ENCODE peak calls at places on chromosomes 2 and 18, in five cellular contexts. B is cardiac muscle cell, L is esophagus muscularis mucosa, U is psoas muscle, M is tibial artery. I is an unnamed sample.

GRCh38 chr2:238240761-238241711 is 1.2 kb upstream of the HES6 start:
- DNase-seq in B (peak), L (no peak), U (peak), M (no peak), I (peak)

GRCh38 chr2:192377174-192377573 is 182.4 kb upstream of the TMEFF2 start:
- DNase-seq in B (no peak), L (no peak), U (no peak), M (no peak), I (no peak)

GRCh38 chr2:28958689-28959088 is 22.4 kb upstream of the TOGARAM2 start:
- DNase-seq in B (peak), L (no peak), U (peak), M (no peak), I (no peak)

GRCh38 chr18:53191634-53192033 is 851.6 kb downstream of the DCC start:
- DNase-seq in B (no peak), L (no peak), U (no peak), M (no peak), I (no peak)

GRCh38 chr2:109031481-109032228 is 42.6 kb upstream of the EDAR start:
- DNase-seq in B (peak), L (no peak), U (peak), M (no peak), I (no peak)

GRCh38 chr2:30584116-30584515 is 137.1 kb downstream of the LCLAT1 start:
- DNase-seq in B (no peak), L (no peak), U (no peak), M (no peak), I (no peak)

GRCh38 chr2:38076710-38077430 is 919 bp upstream of the CYP1B1 start:
- DNase-seq in B (peak), L (no peak), U (peak), M (peak), I (peak)

GRCh38 chr2:4190548-4190947 is 487.2 kb downstream of the DCDC2C start:
- DNase-seq in B (no peak), L (no peak), U (no peak), M (no peak), I (no peak)

GRCh38 chr2:216660496-216660895 is 27.3 kb downstream of the IGFBP2 start:
- DNase-seq in B (no peak), L (no peak), U (no peak), M (no peak), I (no peak)

GRCh38 chr18:60232541-60232940 is 140.0 kb downstream of the MC4R start:
- DNase-seq in B (no peak), L (no peak), U (no peak), M (no peak), I (no peak)

GRCh38 chr2:203875471-203875870 is 7.9 kb downstream of the CTLA4 start:
- DNase-seq in B (no peak), L (peak), U (no peak), M (no peak), I (no peak)

GRCh38 chr2:33214436-33214835 is 262.0 kb upstream of the RASGRP3 start:
- DNase-seq in B (no peak), L (no peak), U (no peak), M (no peak), I (no peak)

GRCh38 chr2:241944821-241945220 is 75.3 kb downstream of the RTP5 start:
- DNase-seq in B (no peak), L (no peak), U (no peak), M (no peak), I (no peak)

GRCh38 chr2:219398721-219399333 is 11.1 kb upstream of the DNPEP start:
- DNase-seq in B (no peak), L (no peak), U (peak), M (no peak), I (no peak)

GRCh38 chr2:200136655-200137054 is 169.8 kb upstream of the SPATS2L start:
- DNase-seq in B (no peak), L (no peak), U (no peak), M (no peak), I (no peak)

GRCh38 chr2:164066095-164066494 is 330.3 kb upstream of the FIGN start:
- DNase-seq in B (no peak), L (no peak), U (no peak), M (no peak), I (no peak)

GRCh38 chr2:152720794-152721193 is 2.4 kb downstream of the ARL6IP6 start:
- DNase-seq in B (no peak), L (no peak), U (no peak), M (no peak), I (no peak)

GRCh38 chr2:216601632-216602409 is 31.4 kb upstream of the IGFBP2 start:
- DNase-seq in B (no peak), L (no peak), U (no peak), M (no peak), I (no peak)

GRCh38 chr18:21933931-21934765 is 193.6 kb downstream of the MIB1 start:
- DNase-seq in B (no peak), L (no peak), U (no peak), M (no peak), I (no peak)

GRCh38 chr2:31260870-31261269 is 26.9 kb downstream of the EHD3 start:
- DNase-seq in B (no peak), L (no peak), U (no peak), M (no peak), I (no peak)

GRCh38 chr18:6885992-6886823 is 156.7 kb downstream of the ARHGAP28 start:
- DNase-seq in B (peak), L (no peak), U (no peak), M (no peak), I (no peak)

GRCh38 chr2:75064691-75065396 is 106.4 kb downstream of the POLE4 start:
- DNase-seq in B (peak), L (no peak), U (peak), M (no peak), I (no peak)

GRCh38 chr2:237731663-237732062 is 66.9 kb upstream of the RBM44 start:
- DNase-seq in B (no peak), L (no peak), U (peak), M (no peak), I (no peak)

GRCh38 chr2:105526000-105526925 is 127.4 kb upstream of the FHL2 start:
- DNase-seq in B (no peak), L (peak), U (no peak), M (no peak), I (no peak)

GRCh38 chr2:229205704-229206103 is 65.4 kb downstream of the PID1 start:
- DNase-seq in B (no peak), L (no peak), U (no peak), M (no peak), I (no peak)

GRCh38 chr2:174158003-174158402 is 90.3 kb downstream of the OLA1 start:
- DNase-seq in B (peak), L (no peak), U (no peak), M (no peak), I (no peak)

GRCh38 chr2:49225126-49225525 is 70.8 kb upstream of the FSHR start:
- DNase-seq in B (no peak), L (no peak), U (no peak), M (no peak), I (no peak)

GRCh38 chr2:3604207-3604877 is 9.4 kb downstream of the COLEC11 start:
- DNase-seq in B (peak), L (peak), U (no peak), M (no peak), I (peak)

GRCh38 chr2:50178050-50178449 is 853.9 kb downstream of the NRXN1 start:
- DNase-seq in B (no peak), L (no peak), U (no peak), M (no peak), I (no peak)

DNA sequence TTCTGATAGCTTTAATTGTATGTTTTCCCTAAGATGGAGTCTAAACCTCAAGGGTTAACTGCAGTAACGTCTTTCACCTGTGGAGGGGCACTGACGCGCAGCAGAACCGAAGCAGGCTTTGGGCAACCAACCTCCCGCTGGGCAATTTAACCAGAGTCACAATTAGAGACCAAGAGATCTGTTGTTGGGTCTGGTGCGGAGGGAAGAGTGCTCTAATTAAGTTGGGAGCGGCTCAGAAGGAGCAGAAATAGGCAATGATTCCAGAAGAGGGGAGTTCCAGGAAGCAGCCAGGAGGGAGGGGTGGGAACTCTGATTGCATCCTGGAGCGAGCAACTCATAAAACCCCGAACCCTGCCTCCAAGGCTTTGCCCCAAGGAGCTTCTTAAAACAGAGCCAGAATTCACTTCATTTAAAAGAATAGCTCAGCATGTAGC is 245.8 kb downstream of the PAX3 start:
- DNase-seq in B (peak), L (no peak), U (no peak), M (no peak), I (no peak)
- TF ChIP-seq CTCF in B (peak), L (no peak), U (peak), M (no peak), I (peak)

DNA sequence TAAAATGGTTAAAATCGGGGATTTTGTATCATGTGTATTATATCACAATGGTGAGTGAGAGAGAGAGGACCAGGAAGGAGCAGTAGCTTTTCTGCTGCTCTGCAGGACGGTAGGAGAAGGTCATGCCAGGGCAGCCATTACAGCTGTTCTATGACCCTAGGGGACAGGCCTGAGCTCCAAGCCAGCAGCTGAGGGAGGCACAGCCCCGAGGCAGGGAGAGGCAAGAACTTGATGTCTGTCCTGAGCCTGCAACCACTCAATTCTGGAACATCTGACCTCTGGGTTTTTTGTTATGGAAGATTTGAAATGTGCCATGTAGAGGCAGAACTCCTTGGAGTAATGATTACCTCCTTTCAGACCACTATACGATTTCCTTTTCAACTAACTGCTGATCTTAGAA is 135.8 kb upstream of the SH3BP4 start:
- DNase-seq in B (no peak), L (no peak), U (peak), M (no peak), I (no peak)
- TF ChIP-seq CTCF in B (no peak), L (no peak), U (no peak), M (no peak), I (no peak)

GRCh38 chr18:9946831-9947230 is 33.0 kb downstream of the VAPA start:
- DNase-seq in B (no peak), L (no peak), U (no peak), M (no peak), I (no peak)

GRCh38 chr18:9941108-9941507 is 27.3 kb downstream of the VAPA start:
- DNase-seq in B (no peak), L (no peak), U (no peak), M (no peak), I (no peak)

GRCh38 chr18:9943311-9943710 is 29.5 kb downstream of the VAPA start:
- DNase-seq in B (no peak), L (no peak), U (no peak), M (no peak), I (no peak)

GRCh38 chr18:9944805-9945204 is 31.0 kb downstream of the VAPA start:
- DNase-seq in B (no peak), L (no peak), U (no peak), M (no peak), I (no peak)

DNA sequence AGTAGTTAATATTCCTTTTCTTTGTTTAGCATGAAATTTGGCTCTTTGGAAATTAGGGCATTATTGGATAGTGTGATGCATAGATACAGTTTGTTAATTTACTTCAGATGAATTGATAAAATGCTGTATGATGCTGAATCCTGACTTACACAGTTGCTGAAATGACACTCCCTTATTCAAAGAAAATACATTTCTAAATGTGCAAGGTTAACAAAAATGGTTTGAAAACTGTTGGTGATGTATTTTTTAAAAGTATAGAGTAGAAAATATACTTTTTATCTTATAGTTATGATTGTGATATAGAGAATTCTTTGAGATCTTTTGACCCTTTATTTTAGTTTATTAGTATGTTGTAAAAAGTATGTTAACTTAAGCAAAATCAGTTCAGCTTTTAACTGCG is 27.8 kb downstream of the VAPA start:
- DNase-seq in B (no peak), L (no peak), U (no peak), M (no peak), I (no peak)
- TF ChIP-seq CTCF in B (no peak), L (no peak), U (no peak), M (no peak), I (no peak)

GRCh38 chr2:233867993-233868532 is at the start of gene MSL3B:
- DNase-seq in B (peak), L (no peak), U (no peak), M (no peak), I (no peak)

GRCh38 chr2:233871432-233871831 is 3.2 kb upstream of the MSL3B start:
- DNase-seq in B (no peak), L (no peak), U (no peak), M (no peak), I (no peak)

GRCh38 chr2:233862261-233862768 is 5.9 kb downstream of the MSL3B start:
- DNase-seq in B (no peak), L (peak), U (no peak), M (no peak), I (no peak)

GRCh38 chr2:233866479-233866878 is 1.7 kb downstream of the MSL3B start:
- DNase-seq in B (no peak), L (peak), U (no peak), M (no peak), I (no peak)

GRCh38 chr2:233865838-233866237 is 2.3 kb downstream of the MSL3B start:
- DNase-seq in B (no peak), L (no peak), U (no peak), M (no peak), I (no peak)
- TF ChIP-seq CTCF in B (peak), L (no peak), U (no peak), M (no peak), I (peak)

DNA sequence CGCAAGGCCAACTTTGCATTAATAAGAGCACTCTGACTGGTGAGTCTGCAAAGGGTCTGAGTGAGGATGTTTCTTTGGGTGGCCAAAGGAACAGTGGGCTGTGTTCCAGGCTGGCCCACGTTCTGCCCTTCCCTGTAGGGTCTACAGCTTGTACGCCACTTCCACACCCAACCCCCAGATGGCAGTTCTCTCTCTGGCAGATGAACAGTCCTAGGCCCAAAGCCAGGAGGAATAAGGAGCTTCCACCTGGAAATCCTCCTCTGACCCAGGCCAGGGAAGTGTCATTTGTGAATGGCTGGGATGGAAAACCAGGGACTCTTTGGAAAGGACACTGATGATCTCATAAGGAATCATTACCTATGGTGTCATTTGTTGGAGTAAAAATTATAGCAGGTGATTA is 6.6 kb downstream of the OTOF start:
- DNase-seq in B (no peak), L (no peak), U (no peak), M (no peak), I (no peak)
- TF ChIP-seq CTCF in B (no peak), L (no peak), U (no peak), M (no peak), I (no peak)

DNA sequence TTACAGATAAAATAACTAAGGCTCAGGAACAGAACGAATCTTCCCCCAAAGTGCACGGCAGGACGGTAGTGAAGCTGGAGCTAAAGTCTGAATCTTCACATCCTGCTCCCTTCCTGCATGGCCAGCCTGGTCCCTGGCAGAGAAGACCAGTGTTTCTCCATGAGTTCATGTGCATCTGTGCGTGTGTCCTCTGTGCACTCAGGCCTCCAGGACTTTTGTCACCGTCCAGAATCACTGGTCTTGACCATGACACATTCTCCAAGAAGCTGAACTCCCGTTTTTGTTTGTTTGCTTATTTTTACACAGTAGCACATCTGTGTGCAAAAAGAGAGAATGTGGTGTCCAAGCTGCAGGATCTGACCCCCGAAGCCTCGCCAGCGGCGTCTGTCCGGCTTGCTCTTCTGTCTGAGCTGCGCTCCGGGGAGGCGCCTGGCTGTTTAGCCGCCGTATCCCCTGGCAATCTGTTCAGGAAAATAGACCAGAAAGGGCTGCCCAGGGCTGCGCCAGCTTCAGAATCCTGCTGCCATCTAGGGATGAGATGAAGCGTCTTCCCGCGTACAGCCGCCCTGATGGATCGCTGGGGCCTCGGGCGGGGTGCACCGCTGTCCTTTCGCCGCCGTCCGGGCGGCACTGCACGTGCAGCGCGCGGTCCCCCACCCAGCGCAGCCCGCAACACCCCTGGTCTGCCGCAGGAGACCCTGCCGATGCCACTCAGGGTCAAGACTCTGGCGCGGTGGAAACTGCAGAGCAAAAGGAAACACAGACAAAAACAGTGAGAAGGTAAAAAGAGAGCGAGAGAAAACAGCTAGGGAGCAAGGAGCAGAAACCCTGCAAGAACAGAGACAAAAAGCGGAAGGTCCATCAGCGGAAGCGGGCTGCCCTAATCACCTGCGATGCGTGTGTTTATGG is 2113.6 kb upstream of the PIK3C3 start:
- DNase-seq in B (peak), L (no peak), U (peak), M (peak), I (peak)
- TF ChIP-seq CTCF in B (peak), L (peak), U (no peak), M (no peak), I (peak)

GRCh38 chr2:127453392-127454171 is 35.4 kb downstream of the PROC start:
- DNase-seq in B (peak), L (no peak), U (no peak), M (no peak), I (no peak)
- TF ChIP-seq CTCF in B (peak), L (no peak), U (peak), M (no peak), I (peak)

GRCh38 chr18:11960743-11961380 is 20.4 kb upstream of the IMPA2 start:
- DNase-seq in B (no peak), L (no peak), U (no peak), M (no peak), I (no peak)

GRCh38 chr18:11962586-11962985 is 18.7 kb upstream of the IMPA2 start:
- DNase-seq in B (no peak), L (no peak), U (no peak), M (no peak), I (no peak)

DNA sequence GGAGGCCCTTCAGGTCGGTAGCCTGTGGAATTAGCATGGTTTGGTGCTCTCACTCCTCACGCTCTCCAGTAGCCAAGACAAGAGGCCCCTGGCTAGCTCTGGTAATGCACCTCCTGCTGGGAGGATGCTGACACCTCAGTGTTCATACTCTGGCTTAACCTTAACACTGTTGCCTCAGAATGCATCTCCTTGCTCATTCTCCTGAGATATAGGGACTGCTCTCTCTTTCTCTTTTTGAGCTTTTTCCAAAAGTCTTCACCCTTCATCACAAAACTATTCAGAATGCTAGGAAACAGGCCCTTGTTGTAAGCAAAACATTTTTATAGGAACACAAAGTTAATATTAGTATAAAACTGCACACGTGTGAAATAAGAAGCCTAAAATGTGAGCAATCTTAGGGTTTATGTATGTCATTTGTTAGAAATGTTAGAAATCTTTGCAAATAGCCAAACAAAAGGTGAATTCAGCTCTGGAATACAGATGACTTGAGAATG is 17.3 kb upstream of the IMPA2 start:
- DNase-seq in B (no peak), L (no peak), U (no peak), M (no peak), I (no peak)
- TF ChIP-seq CTCF in B (peak), L (peak), U (no peak), M (no peak), I (peak)

DNA sequence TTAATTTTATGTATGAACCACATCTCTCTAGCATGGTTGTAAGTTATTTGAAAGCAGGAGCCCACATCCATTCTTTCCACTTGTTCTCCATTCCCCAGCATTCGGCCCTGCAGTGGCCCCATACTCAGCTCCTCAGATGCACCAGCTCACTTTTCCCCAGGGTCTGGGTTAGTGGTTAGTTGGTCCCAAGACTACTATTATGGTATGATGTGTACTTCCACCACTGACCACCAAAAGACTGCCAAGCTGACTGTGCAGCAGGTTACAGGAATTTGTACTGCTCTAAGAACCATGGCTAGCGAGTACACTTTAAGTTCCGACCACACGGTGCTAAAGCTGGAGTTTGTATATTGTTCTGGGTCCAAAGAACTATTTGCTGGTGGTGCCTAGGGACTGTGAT is 413.6 kb upstream of the TCF4 start:
- DNase-seq in B (no peak), L (no peak), U (no peak), M (no peak), I (no peak)
- TF ChIP-seq CTCF in B (no peak), L (no peak), U (no peak), M (no peak), I (no peak)

I was measured in chondrocyte.